ENCODE peak calls at places on chromosome 16, in eight cellular contexts. B is activated naive CD4-positive, alpha-beta T cell treated with Interleukin-2 at 50 U/mL for 16 hours; Y is brain microvascular endothelial cell; P is glutamatergic neuron; W is KG1; U is WTC11; T is Ammon's horn; N is heart left ventricle. A is an unnamed sample.

GRCh38 chr16:59612094-59612493 is 878.0 kb upstream of the GOT2 start:
- DNase-seq in N (no peak), U (no peak), B (no peak), W (no peak), Y (no peak), P (no peak), T (no peak), A (no peak)

GRCh38 chr16:15671530-15672117 is 21.6 kb downstream of the NDE1 start:
- DNase-seq in T (no peak), Y (no peak), P (no peak), W (no peak), B (no peak), N (no peak), U (no peak), A (no peak)

GRCh38 chr16:69662901-69663300 is 63.5 kb downstream of the NQO1 start:
- DNase-seq in U (no peak), P (no peak), B (no peak), W (no peak), T (no peak), N (no peak), Y (no peak), A (no peak)

GRCh38 chr16:11738742-11739544 is 3.7 kb downstream of the TXNDC11 start:
- DNase-seq in W (no peak), U (no peak), Y (no peak), B (no peak), T (no peak), N (no peak), P (no peak), A (no peak)

GRCh38 chr16:15644306-15644961 is 1.5 kb upstream of the MARF1 start:
- DNase-seq in T (no peak), U (no peak), W (no peak), N (no peak), Y (no peak), P (no peak), B (no peak), A (peak)

GRCh38 chr16:1112506-1113184 is 16.6 kb upstream of the C1QTNF8 start:
- DNase-seq in U (no peak), T (no peak), B (no peak), N (no peak), P (no peak), W (no peak), Y (no peak), A (no peak)

GRCh38 chr16:57151369-57151768 is 34.5 kb downstream of the PSME3IP1 start:
- DNase-seq in P (no peak), W (no peak), U (no peak), T (no peak), Y (no peak), N (no peak), B (no peak), A (no peak)

GRCh38 chr16:56630134-56630533 is 2.3 kb upstream of the MT1M start:
- DNase-seq in B (no peak), W (no peak), P (no peak), N (no peak), T (no peak), U (no peak), Y (no peak), A (no peak)

GRCh38 chr16:70380205-70380918 is 33.7 kb downstream of the DDX19A start:
- DNase-seq in B (peak), W (no peak), N (no peak), U (peak), P (peak), Y (peak), T (peak), A (peak)

GRCh38 chr16:89089142-89089541 is 4.5 kb upstream of the ACSF3 start:
- DNase-seq in Y (no peak), U (no peak), W (no peak), N (no peak), P (no peak), B (no peak), T (no peak), A (no peak)

GRCh38 chr16:1489077-1489476 is 333 bp upstream of the PTX4 start:
- DNase-seq in W (no peak), Y (no peak), U (no peak), T (no peak), P (no peak), N (no peak), B (no peak), A (no peak)

GRCh38 chr16:28326881-28327610 is 34.7 kb downstream of the SBK1 start:
- DNase-seq in N (no peak), T (peak), B (peak), Y (peak), W (peak), U (peak), P (peak), A (peak)

GRCh38 chr16:57367111-57367752 is 5.1 kb upstream of the CX3CL1 start:
- DNase-seq in T (no peak), U (no peak), Y (no peak), W (no peak), N (no peak), P (no peak), B (no peak), A (no peak)

A was measured in retina.